ENCODE peak calls at places on chromosome 7, in six cellular contexts. One of them, this sample, is unnamed.

GRCh38 chr7:139436806-139437205 is 46.7 kb downstream of the KLRG2 start:
- DNase-seq in GM13976: no peak
- DNase-seq in fibroblast of the conjunctiva: no peak
- DNase-seq in anterior cingulate cortex: no peak
- DNase-seq in CD8-positive, alpha-beta T cell: no peak
- DNase-seq in GM04504: no peak
- DNase-seq in this sample: no peak

GRCh38 chr7:149463500-149464161 is 2.8 kb upstream of the ZNF777 start:
- DNase-seq in GM13976: no peak
- DNase-seq in fibroblast of the conjunctiva: no peak
- DNase-seq in anterior cingulate cortex: no peak
- DNase-seq in CD8-positive, alpha-beta T cell: no peak
- DNase-seq in GM04504: no peak
- DNase-seq in this sample: no peak

GRCh38 chr7:157320607-157320979 is 16.2 kb upstream of the DNAJB6 start:
- DNase-seq in GM13976: no peak
- DNase-seq in fibroblast of the conjunctiva: no peak
- DNase-seq in anterior cingulate cortex: no peak
- DNase-seq in CD8-positive, alpha-beta T cell: no peak
- DNase-seq in GM04504: no peak
- DNase-seq in this sample: no peak

GRCh38 chr7:48040944-48041664 is 5.8 kb downstream of the C7orf57 start:
- DNase-seq in GM13976: no peak
- DNase-seq in fibroblast of the conjunctiva: no peak
- DNase-seq in anterior cingulate cortex: no peak
- DNase-seq in CD8-positive, alpha-beta T cell: no peak
- DNase-seq in GM04504: no peak
- DNase-seq in this sample: no peak

GRCh38 chr7:157513162-157513621 is 176.4 kb downstream of the DNAJB6 start:
- DNase-seq in GM13976: no peak
- DNase-seq in fibroblast of the conjunctiva: no peak
- DNase-seq in anterior cingulate cortex: no peak
- DNase-seq in CD8-positive, alpha-beta T cell: no peak
- DNase-seq in GM04504: no peak
- DNase-seq in this sample: no peak

GRCh38 chr7:102004229-102004628 is 186.8 kb downstream of the CUX1 start:
- DNase-seq in GM13976: no peak
- DNase-seq in fibroblast of the conjunctiva: no peak
- DNase-seq in anterior cingulate cortex: no peak
- DNase-seq in CD8-positive, alpha-beta T cell: no peak
- DNase-seq in GM04504: peak
- DNase-seq in this sample: no peak

GRCh38 chr7:90889644-90890043 is 293.5 kb downstream of the CDK14 start:
- DNase-seq in GM13976: no peak
- DNase-seq in fibroblast of the conjunctiva: peak
- DNase-seq in anterior cingulate cortex: no peak
- DNase-seq in CD8-positive, alpha-beta T cell: no peak
- DNase-seq in GM04504: no peak
- DNase-seq in this sample: no peak

GRCh38 chr7:119028736-119029135 is 804.2 kb downstream of the ANKRD7 start:
- DNase-seq in GM13976: no peak
- DNase-seq in fibroblast of the conjunctiva: no peak
- DNase-seq in anterior cingulate cortex: no peak
- DNase-seq in CD8-positive, alpha-beta T cell: no peak
- DNase-seq in GM04504: no peak
- DNase-seq in this sample: no peak

GRCh38 chr7:158371856-158372255 is 215.8 kb downstream of the PTPRN2 start:
- DNase-seq in GM13976: no peak
- DNase-seq in fibroblast of the conjunctiva: no peak
- DNase-seq in anterior cingulate cortex: no peak
- DNase-seq in CD8-positive, alpha-beta T cell: no peak
- DNase-seq in GM04504: no peak
- DNase-seq in this sample: no peak

GRCh38 chr7:147245274-147245673 is 1128.7 kb downstream of the CNTNAP2 start:
- DNase-seq in GM13976: peak
- DNase-seq in fibroblast of the conjunctiva: peak
- DNase-seq in anterior cingulate cortex: peak
- DNase-seq in CD8-positive, alpha-beta T cell: no peak
- DNase-seq in GM04504: peak
- DNase-seq in this sample: peak

GRCh38 chr7:70512719-70513118 is 619.2 kb upstream of the GALNT17 start:
- DNase-seq in GM13976: no peak
- DNase-seq in fibroblast of the conjunctiva: no peak
- DNase-seq in anterior cingulate cortex: no peak
- DNase-seq in CD8-positive, alpha-beta T cell: no peak
- DNase-seq in GM04504: no peak
- DNase-seq in this sample: no peak

GRCh38 chr7:19939746-19940145 is 166.3 kb upstream of the TMEM196 start:
- DNase-seq in GM13976: no peak
- DNase-seq in fibroblast of the conjunctiva: no peak
- DNase-seq in anterior cingulate cortex: no peak
- DNase-seq in CD8-positive, alpha-beta T cell: no peak
- DNase-seq in GM04504: peak
- DNase-seq in this sample: no peak

GRCh38 chr7:85483205-85483604 is 296.3 kb upstream of the SEMA3D start:
- DNase-seq in GM13976: no peak
- DNase-seq in fibroblast of the conjunctiva: peak
- DNase-seq in anterior cingulate cortex: no peak
- DNase-seq in CD8-positive, alpha-beta T cell: no peak
- DNase-seq in GM04504: peak
- DNase-seq in this sample: peak

GRCh38 chr7:40717242-40717641 is 582.4 kb downstream of the SUGCT start:
- DNase-seq in GM13976: no peak
- DNase-seq in fibroblast of the conjunctiva: peak
- DNase-seq in anterior cingulate cortex: no peak
- DNase-seq in CD8-positive, alpha-beta T cell: no peak
- DNase-seq in GM04504: no peak
- DNase-seq in this sample: peak

GRCh38 chr7:117949232-117949631 is 76.0 kb upstream of the CTTNBP2 start:
- DNase-seq in GM13976: no peak
- DNase-seq in fibroblast of the conjunctiva: no peak
- DNase-seq in anterior cingulate cortex: no peak
- DNase-seq in CD8-positive, alpha-beta T cell: no peak
- DNase-seq in GM04504: no peak
- DNase-seq in this sample: no peak

GRCh38 chr7:102426268-102427031 is 6.9 kb upstream of the ORAI2 start:
- DNase-seq in GM13976: peak
- DNase-seq in fibroblast of the conjunctiva: no peak
- DNase-seq in anterior cingulate cortex: no peak
- DNase-seq in CD8-positive, alpha-beta T cell: peak
- DNase-seq in GM04504: no peak
- DNase-seq in this sample: no peak

GRCh38 chr7:2301510-2301860 is 12.8 kb downstream of the SNX8 start:
- DNase-seq in GM13976: no peak
- DNase-seq in fibroblast of the conjunctiva: no peak
- DNase-seq in anterior cingulate cortex: no peak
- DNase-seq in CD8-positive, alpha-beta T cell: no peak
- DNase-seq in GM04504: no peak
- DNase-seq in this sample: no peak

GRCh38 chr7:48094861-48095293 is 5.8 kb downstream of the UPP1 start:
- DNase-seq in GM13976: no peak
- DNase-seq in fibroblast of the conjunctiva: no peak
- DNase-seq in anterior cingulate cortex: no peak
- DNase-seq in CD8-positive, alpha-beta T cell: no peak
- DNase-seq in GM04504: no peak
- DNase-seq in this sample: no peak

GRCh38 chr7:157429001-157429679 is 92.3 kb downstream of the DNAJB6 start:
- DNase-seq in GM13976: no peak
- DNase-seq in fibroblast of the conjunctiva: no peak
- DNase-seq in anterior cingulate cortex: no peak
- DNase-seq in CD8-positive, alpha-beta T cell: no peak
- DNase-seq in GM04504: no peak
- DNase-seq in this sample: no peak

GRCh38 chr7:10708447-10708846 is 265.2 kb upstream of the PHF14 start:
- DNase-seq in GM13976: no peak
- DNase-seq in fibroblast of the conjunctiva: no peak
- DNase-seq in anterior cingulate cortex: no peak
- DNase-seq in CD8-positive, alpha-beta T cell: no peak
- DNase-seq in GM04504: no peak
- DNase-seq in this sample: no peak

GRCh38 chr7:159119026-159119741 is 25.5 kb downstream of the VIPR2 start:
- DNase-seq in GM13976: no peak
- DNase-seq in fibroblast of the conjunctiva: no peak
- DNase-seq in anterior cingulate cortex: no peak
- DNase-seq in CD8-positive, alpha-beta T cell: no peak
- DNase-seq in GM04504: no peak
- DNase-seq in this sample: no peak

GRCh38 chr7:94355389-94355788 is 39.3 kb upstream of the COL1A2 start:
- DNase-seq in GM13976: no peak
- DNase-seq in fibroblast of the conjunctiva: peak
- DNase-seq in anterior cingulate cortex: no peak
- DNase-seq in CD8-positive, alpha-beta T cell: no peak
- DNase-seq in GM04504: peak
- DNase-seq in this sample: no peak

GRCh38 chr7:149237502-149237901 is 1.9 kb upstream of the ZNF212 start:
- DNase-seq in GM13976: no peak
- DNase-seq in fibroblast of the conjunctiva: no peak
- DNase-seq in anterior cingulate cortex: no peak
- DNase-seq in CD8-positive, alpha-beta T cell: no peak
- DNase-seq in GM04504: no peak
- DNase-seq in this sample: no peak

GRCh38 chr7:47498229-47499056 is 83.5 kb downstream of the TNS3 start:
- DNase-seq in GM13976: no peak
- DNase-seq in fibroblast of the conjunctiva: no peak
- DNase-seq in anterior cingulate cortex: no peak
- DNase-seq in CD8-positive, alpha-beta T cell: no peak
- DNase-seq in GM04504: no peak
- DNase-seq in this sample: no peak

GRCh38 chr7:34675749-34676374 is 17.8 kb downstream of the NPSR1 start:
- DNase-seq in GM13976: peak
- DNase-seq in fibroblast of the conjunctiva: no peak
- DNase-seq in anterior cingulate cortex: no peak
- DNase-seq in CD8-positive, alpha-beta T cell: no peak
- DNase-seq in GM04504: no peak
- DNase-seq in this sample: no peak

GRCh38 chr7:139231513-139232376 is 708 bp downstream of the UBN2 start:
- DNase-seq in GM13976: peak
- DNase-seq in fibroblast of the conjunctiva: no peak
- DNase-seq in anterior cingulate cortex: peak
- DNase-seq in CD8-positive, alpha-beta T cell: peak
- DNase-seq in GM04504: no peak
- DNase-seq in this sample: no peak

GRCh38 chr7:31788445-31788844 is 101.4 kb downstream of the PPP1R17 start:
- DNase-seq in GM13976: no peak
- DNase-seq in fibroblast of the conjunctiva: no peak
- DNase-seq in anterior cingulate cortex: no peak
- DNase-seq in CD8-positive, alpha-beta T cell: no peak
- DNase-seq in GM04504: no peak
- DNase-seq in this sample: no peak